ENCODE peak calls at places on chromosomes 3 and 15, in seven cellular contexts. T is psoas muscle, N is GF-D8, U is stomach, M is left lung, J is renal cortical epithelial cell, S is T1000. W is an unnamed sample.

GRCh38 chr3:117184574-117184973 is 475.0 kb downstream of the TUSC7 start:
- DNase-seq in S (no peak), M (no peak), U (no peak), N (no peak), J (peak), T (no peak), W (no peak)

GRCh38 chr15:70703483-70703882 is 59.9 kb downstream of the UACA start:
- DNase-seq in M (no peak), U (no peak), J (peak), S (no peak), N (no peak), T (no peak), W (no peak)

GRCh38 chr3:148820885-148821284 is 6.7 kb upstream of the CPB1 start:
- DNase-seq in S (no peak), N (no peak), M (no peak), U (no peak), T (no peak), J (no peak), W (no peak)

GRCh38 chr3:69240651-69241578 is 118.5 kb upstream of the LMOD3 start:
- DNase-seq in J (peak), M (no peak), S (no peak), U (peak), T (no peak), N (no peak), W (no peak)

GRCh38 chr15:72790302-72790955 is 6.9 kb upstream of the ADPGK start:
- DNase-seq in U (no peak), T (no peak), M (no peak), S (no peak), N (no peak), J (no peak), W (no peak)

GRCh38 chr3:173513123-173513522 is 115.6 kb downstream of the NLGN1 start:
- DNase-seq in S (no peak), M (no peak), T (no peak), J (peak), N (no peak), U (no peak), W (no peak)

GRCh38 chr3:127613406-127613805 is 15.2 kb downstream of the MCM2 start:
- DNase-seq in J (peak), T (no peak), M (no peak), S (no peak), U (peak), N (no peak), W (no peak)

GRCh38 chr15:62067448-62068044 is 769 bp downstream of the C2CD4A start:
- DNase-seq in J (no peak), U (peak), M (peak), N (no peak), T (peak), S (no peak), W (no peak)

GRCh38 chr3:184275302-184275701 is 520 bp upstream of the ECE2 start:
- DNase-seq in M (no peak), J (no peak), U (no peak), T (no peak), S (no peak), N (no peak), W (no peak)

GRCh38 chr3:150216041-150216811 is 191.9 kb upstream of the TSC22D2 start:
- DNase-seq in J (peak), N (no peak), U (no peak), M (no peak), T (peak), S (peak), W (no peak)

W was measured in Peyer's patch.